ENCODE peak calls at places on chromosomes 5 and 9, in five cellular contexts. One of them, this sample, is unnamed.
A peak's percentile ranks its signal among the peaks of the same experiment; 100 is the strongest.

GRCh38 chr9:82332774-82333152 is 344.2 kb downstream of the SPATA31D1 start:
- DNase-seq in adipocyte: no peak
- DNase-seq in HCT116: no peak
- DNase-seq in SK-N-SH: no peak
- DNase-seq in astrocyte: no peak
- DNase-seq in this sample: no peak

GRCh38 chr5:89263846-89264245 is 380.9 kb upstream of the MEF2C start:
- DNase-seq in SK-N-SH: no peak
- DNase-seq in HCT116: no peak
- DNase-seq in astrocyte: no peak
- DNase-seq in adipocyte: no peak
- DNase-seq in this sample: no peak

GRCh38 chr5:97534166-97534565 is 351.1 kb upstream of the RIOK2 start:
- DNase-seq in adipocyte: peak; percentile 89
- DNase-seq in HCT116: peak; percentile 51
- DNase-seq in astrocyte: peak; percentile 84
- DNase-seq in SK-N-SH: peak; percentile 41
- DNase-seq in this sample: peak; percentile 66

GRCh38 chr5:131264453-131265200 is 774 bp downstream of the CDC42SE2 start:
- DNase-seq in adipocyte: peak; percentile 63
- DNase-seq in astrocyte: no peak
- DNase-seq in HCT116: no peak
- DNase-seq in SK-N-SH: peak; percentile 67
- DNase-seq in this sample: peak; percentile 81

GRCh38 chr9:83582026-83582425 is 40.9 kb upstream of the IDNK start:
- DNase-seq in astrocyte: peak; percentile 18
- DNase-seq in HCT116: no peak
- DNase-seq in SK-N-SH: no peak
- DNase-seq in adipocyte: peak; percentile 73
- DNase-seq in this sample: no peak

GRCh38 chr5:155024015-155024414 is 10.5 kb downstream of the KIF4B start:
- DNase-seq in HCT116: no peak
- DNase-seq in SK-N-SH: no peak
- DNase-seq in astrocyte: no peak
- DNase-seq in adipocyte: no peak
- DNase-seq in this sample: peak; percentile 69

GRCh38 chr5:122954719-122955118 is 81.8 kb downstream of the PPIC start:
- DNase-seq in HCT116: no peak
- DNase-seq in adipocyte: no peak
- DNase-seq in SK-N-SH: no peak
- DNase-seq in astrocyte: no peak
- DNase-seq in this sample: no peak

GRCh38 chr5:81428446-81428845 is 34.5 kb upstream of the ACOT12 start:
- DNase-seq in adipocyte: peak; percentile 70
- DNase-seq in SK-N-SH: no peak
- DNase-seq in HCT116: no peak
- DNase-seq in astrocyte: no peak
- DNase-seq in this sample: no peak

GRCh38 chr9:35705836-35706430 is 16.2 kb upstream of the TPM2 start:
- DNase-seq in astrocyte: no peak
- DNase-seq in HCT116: no peak
- DNase-seq in adipocyte: no peak
- DNase-seq in SK-N-SH: no peak
- DNase-seq in this sample: no peak

GRCh38 chr5:44299394-44299793 is 89.8 kb downstream of the FGF10 start:
- DNase-seq in astrocyte: no peak
- DNase-seq in adipocyte: no peak
- DNase-seq in SK-N-SH: no peak
- DNase-seq in HCT116: no peak
- DNase-seq in this sample: no peak

GRCh38 chr9:4138180-4138579 is 161.7 kb downstream of the GLIS3 start:
- DNase-seq in adipocyte: no peak
- DNase-seq in SK-N-SH: no peak
- DNase-seq in HCT116: no peak
- DNase-seq in astrocyte: no peak
- DNase-seq in this sample: no peak

GRCh38 chr5:95908799-95909198 is 52.9 kb downstream of the ELL2 start:
- DNase-seq in adipocyte: no peak
- DNase-seq in astrocyte: no peak
- DNase-seq in HCT116: no peak
- DNase-seq in SK-N-SH: no peak
- DNase-seq in this sample: no peak

GRCh38 chr5:126741361-126741760 is 35.6 kb upstream of the LMNB1 start:
- DNase-seq in HCT116: no peak
- DNase-seq in astrocyte: no peak
- DNase-seq in SK-N-SH: no peak
- DNase-seq in adipocyte: no peak
- DNase-seq in this sample: peak; percentile 54

GRCh38 chr5:138975098-138975847 is 100.1 kb upstream of the LRRTM2 start:
- DNase-seq in astrocyte: peak; percentile 84
- DNase-seq in HCT116: no peak
- DNase-seq in SK-N-SH: no peak
- DNase-seq in adipocyte: peak; percentile 6
- DNase-seq in this sample: peak; percentile 24

GRCh38 chr5:15808577-15808976 is 308.6 kb downstream of the FBXL7 start:
- DNase-seq in SK-N-SH: no peak
- DNase-seq in HCT116: no peak
- DNase-seq in astrocyte: no peak
- DNase-seq in adipocyte: no peak
- DNase-seq in this sample: no peak

GRCh38 chr5:174596429-174596828 is 128.0 kb upstream of the MSX2 start:
- DNase-seq in astrocyte: peak; percentile 67
- DNase-seq in SK-N-SH: no peak
- DNase-seq in HCT116: no peak
- DNase-seq in adipocyte: no peak
- DNase-seq in this sample: no peak

GRCh38 chr9:6433405-6433804 is 20.4 kb downstream of the UHRF2 start:
- DNase-seq in adipocyte: no peak
- DNase-seq in astrocyte: peak; percentile 73
- DNase-seq in SK-N-SH: no peak
- DNase-seq in HCT116: no peak
- DNase-seq in this sample: no peak

GRCh38 chr9:99820330-99821186 is 1.1 kb upstream of the NR4A3 start:
- DNase-seq in HCT116: no peak
- DNase-seq in SK-N-SH: no peak
- DNase-seq in adipocyte: peak; percentile 90
- DNase-seq in astrocyte: peak; percentile 80
- DNase-seq in this sample: no peak

GRCh38 chr5:159780246-159780645 is 136.0 kb upstream of the ADRA1B start:
- DNase-seq in HCT116: no peak
- DNase-seq in astrocyte: peak; percentile 36
- DNase-seq in SK-N-SH: no peak
- DNase-seq in adipocyte: no peak
- DNase-seq in this sample: no peak

GRCh38 chr9:84339951-84340350 is 607 bp downstream of the SLC28A3 start:
- DNase-seq in astrocyte: no peak
- DNase-seq in HCT116: no peak
- DNase-seq in adipocyte: no peak
- DNase-seq in SK-N-SH: no peak
- DNase-seq in this sample: peak; percentile 54

GRCh38 chr9:89422151-89422918 is 75.6 kb downstream of the SEMA4D start:
- DNase-seq in SK-N-SH: no peak
- DNase-seq in HCT116: no peak
- DNase-seq in astrocyte: peak; percentile 54
- DNase-seq in adipocyte: peak; percentile 29
- DNase-seq in this sample: no peak

GRCh38 chr5:172920447-172920849 is 38.8 kb upstream of the RPL26L1 start:
- DNase-seq in SK-N-SH: no peak
- DNase-seq in adipocyte: peak; percentile 61
- DNase-seq in astrocyte: peak; percentile 100
- DNase-seq in HCT116: no peak
- DNase-seq in this sample: peak; percentile 64

GRCh38 chr9:103530934-103531333 is 535.8 kb downstream of the CYLC2 start:
- DNase-seq in adipocyte: no peak
- DNase-seq in HCT116: no peak
- DNase-seq in astrocyte: no peak
- DNase-seq in SK-N-SH: no peak
- DNase-seq in this sample: no peak

GRCh38 chr9:76652894-76653293 is 111.3 kb upstream of the PCA3 start:
- DNase-seq in astrocyte: no peak
- DNase-seq in SK-N-SH: no peak
- DNase-seq in HCT116: no peak
- DNase-seq in adipocyte: peak; percentile 35
- DNase-seq in this sample: no peak

GRCh38 chr9:2966846-2967372 is 123.0 kb upstream of the PUM3 start:
- DNase-seq in SK-N-SH: no peak
- DNase-seq in adipocyte: no peak
- DNase-seq in astrocyte: no peak
- DNase-seq in HCT116: no peak
- DNase-seq in this sample: no peak

GRCh38 chr5:158466196-158466595 is 607.3 kb upstream of the CLINT1 start:
- DNase-seq in SK-N-SH: no peak
- DNase-seq in HCT116: no peak
- DNase-seq in astrocyte: no peak
- DNase-seq in adipocyte: no peak
- DNase-seq in this sample: no peak

GRCh38 chr5:76986828-76987526 is 34.1 kb downstream of the CRHBP start:
- DNase-seq in SK-N-SH: no peak
- DNase-seq in HCT116: no peak
- DNase-seq in astrocyte: no peak
- DNase-seq in adipocyte: no peak
- DNase-seq in this sample: peak; percentile 50

GRCh38 chr9:130624154-130624553 is 40.2 kb upstream of the PRDM12 start:
- DNase-seq in adipocyte: no peak
- DNase-seq in astrocyte: no peak
- DNase-seq in HCT116: no peak
- DNase-seq in SK-N-SH: no peak
- DNase-seq in this sample: no peak

GRCh38 chr9:131591845-131592208 is 46.5 kb downstream of the PRRT1B start:
- DNase-seq in HCT116: no peak
- DNase-seq in astrocyte: no peak
- DNase-seq in adipocyte: no peak
- DNase-seq in SK-N-SH: no peak
- DNase-seq in this sample: peak; percentile 36

GRCh38 chr5:73722224-73722623 is 96.2 kb downstream of the ARHGEF28 start:
- DNase-seq in astrocyte: no peak
- DNase-seq in SK-N-SH: no peak
- DNase-seq in HCT116: no peak
- DNase-seq in adipocyte: peak; percentile 61
- DNase-seq in this sample: no peak

DNA sequence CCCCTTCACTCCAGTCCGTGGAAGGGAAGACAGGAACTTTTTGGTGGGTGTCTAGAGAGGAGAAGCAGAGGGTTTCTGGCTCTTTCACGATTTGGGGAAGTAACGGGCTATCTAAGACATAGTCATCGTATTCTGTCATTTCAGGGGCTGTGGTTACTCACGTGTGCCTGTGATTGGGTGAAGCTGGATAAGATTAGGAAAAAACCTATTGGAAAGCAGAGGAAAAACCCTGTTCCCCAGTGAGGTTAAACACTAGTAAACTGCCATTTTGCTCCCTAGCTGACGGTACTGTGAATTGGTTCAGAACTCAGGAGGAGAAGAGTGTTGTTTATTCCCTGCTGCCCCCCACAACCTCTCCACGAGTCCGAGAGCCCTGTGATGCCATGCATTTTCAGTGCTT is 45.0 kb upstream of the ROR2 start:
- DNase-seq in SK-N-SH: no peak
- DNase-seq in astrocyte: no peak
- DNase-seq in HCT116: no peak
- DNase-seq in adipocyte: no peak
- DNase-seq in this sample: no peak
- H3K4me3 ChIP-seq in SK-N-SH: no peak overlapping the region
- H3K4me3 ChIP-seq in astrocyte: no peak overlapping the region
- H3K4me3 ChIP-seq in HCT116: no peak overlapping the region
- H3K4me3 ChIP-seq in adipocyte: no peak overlapping the region
- H3K4me3 ChIP-seq in this sample: no peak overlapping the region

DNA sequence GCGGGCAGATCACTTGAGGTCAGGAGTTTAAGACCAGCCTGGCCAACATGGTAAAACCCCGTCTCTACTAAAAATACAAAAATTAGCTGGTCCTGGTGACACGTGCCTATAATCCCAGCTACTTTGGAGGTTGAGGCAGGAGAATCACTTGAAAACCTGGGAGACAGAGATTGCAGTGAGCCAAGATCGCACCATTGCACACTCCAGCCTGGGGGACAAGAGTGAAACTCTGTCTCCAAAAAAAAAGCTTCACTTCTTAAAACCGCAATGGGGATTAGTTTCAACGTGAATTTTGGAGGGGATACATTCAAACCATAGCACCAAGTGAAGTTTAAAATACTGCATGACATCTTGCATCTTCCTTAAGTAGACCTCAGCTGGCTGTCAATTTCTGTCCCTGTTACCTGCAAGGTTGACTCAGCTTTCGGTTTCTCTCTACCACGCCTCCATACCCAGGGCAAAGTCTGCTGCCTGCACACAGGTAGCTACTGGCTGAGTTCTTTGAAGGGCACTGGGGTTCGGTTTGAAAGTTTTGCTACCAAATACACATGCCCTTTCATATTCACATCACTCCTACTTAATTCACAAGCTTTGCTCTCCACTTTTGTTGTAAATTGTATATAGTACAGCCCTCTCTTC is 69.3 kb downstream of the KIAA1958 start:
- DNase-seq in adipocyte: no peak
- DNase-seq in astrocyte: no peak
- DNase-seq in HCT116: no peak
- DNase-seq in SK-N-SH: no peak
- DNase-seq in this sample: no peak
- H3K9ac ChIP-seq in adipocyte: no peak overlapping the region
- H3K9ac ChIP-seq in astrocyte: no peak overlapping the region
- H3K9ac ChIP-seq in HCT116: no peak overlapping the region
- H3K9ac ChIP-seq in SK-N-SH: no peak overlapping the region
- H3K9ac ChIP-seq in this sample: no peak overlapping the region

GRCh38 chr5:50574121-50574520 is 92.3 kb upstream of the PARP8 start:
- DNase-seq in HCT116: no peak
- DNase-seq in SK-N-SH: no peak
- DNase-seq in adipocyte: no peak
- DNase-seq in astrocyte: no peak
- DNase-seq in this sample: no peak
- H3K4me3 ChIP-seq in HCT116: no peak overlapping the region
- H3K4me3 ChIP-seq in SK-N-SH: no peak overlapping the region
- H3K4me3 ChIP-seq in adipocyte: no peak overlapping the region
- H3K4me3 ChIP-seq in astrocyte: no peak overlapping the region
- H3K4me3 ChIP-seq in this sample: no peak overlapping the region

DNA sequence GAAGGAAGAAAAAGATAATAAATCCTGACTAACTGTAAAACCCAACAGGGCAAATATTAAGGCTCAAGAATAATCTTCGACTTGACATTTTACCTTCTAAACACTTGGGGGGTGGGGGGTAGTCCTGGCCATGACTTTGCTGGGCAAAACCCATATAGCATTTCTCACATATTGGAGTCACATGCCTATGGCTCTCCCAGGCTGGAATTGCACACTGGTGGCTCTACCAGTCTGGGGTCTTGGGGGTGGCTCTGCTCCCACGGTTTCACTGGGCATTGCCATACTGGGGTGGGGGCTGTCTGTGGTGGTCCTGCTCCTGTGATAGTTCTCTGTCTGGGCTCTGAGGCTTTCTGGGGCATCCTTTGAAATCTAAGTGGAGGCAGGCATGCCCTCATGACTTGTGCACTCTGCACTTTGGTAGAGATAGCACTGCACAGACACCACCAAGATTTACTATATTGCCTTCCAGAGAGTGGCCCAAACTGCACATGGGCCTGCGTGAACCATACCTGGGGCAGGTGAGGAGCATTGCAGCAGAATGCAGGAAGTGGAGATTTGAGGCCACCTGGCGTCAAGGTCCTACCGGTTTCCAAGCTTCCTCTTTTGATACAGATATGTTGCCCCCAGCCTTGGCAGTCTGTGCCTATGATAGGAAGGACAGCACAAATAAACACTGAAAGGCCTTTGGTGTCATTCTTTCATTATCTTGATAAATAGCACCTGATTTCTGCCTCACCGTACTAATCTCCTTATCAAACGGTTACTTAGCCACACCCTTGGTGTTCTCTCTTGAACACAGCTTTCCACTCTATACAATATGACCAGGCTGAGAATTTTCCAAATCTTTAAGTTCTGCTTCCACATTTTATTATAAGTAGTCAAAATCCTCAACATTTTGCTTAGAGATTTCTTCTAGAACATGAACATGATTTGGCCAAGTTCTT is 29.8 kb downstream of the BAAT start:
- DNase-seq in astrocyte: no peak
- DNase-seq in HCT116: no peak
- DNase-seq in SK-N-SH: no peak
- DNase-seq in adipocyte: no peak
- DNase-seq in this sample: no peak
- H3K9ac ChIP-seq in astrocyte: no peak overlapping the region
- H3K9ac ChIP-seq in HCT116: no peak overlapping the region
- H3K9ac ChIP-seq in SK-N-SH: no peak overlapping the region
- H3K9ac ChIP-seq in adipocyte: no peak overlapping the region
- H3K9ac ChIP-seq in this sample: no peak overlapping the region

This sample was measured in endodermal cell.